ENCODE peak calls at places on chromosomes 2 and 18, in five cellular contexts. R is astrocyte of the cerebellum, D is pancreas, X is AG04450, Y is cardiac fibroblast. L is an unnamed sample.

GRCh38 chr2:136126021-136126420 is 8.1 kb upstream of the CXCR4 start:
- DNase-seq in X (no peak), R (no peak), D (no peak), Y (no peak), L (no peak)

GRCh38 chr2:21772624-21773023 is 648.9 kb downstream of the TDRD15 start:
- DNase-seq in R (peak; percentile 15), Y (peak; percentile 2), D (no peak), X (peak; percentile 78), L (no peak)

GRCh38 chr2:71455741-71456569 is 2.6 kb downstream of the DYSF start:
- DNase-seq in R (no peak), D (no peak), X (no peak), Y (no peak), L (no peak)

GRCh38 chr18:11741505-11742145 is 52.6 kb downstream of the GNAL start:
- DNase-seq in D (no peak), Y (no peak), R (no peak), X (no peak), L (no peak)

GRCh38 chr2:45014016-45014702 is 4.9 kb upstream of the SIX2 start:
- DNase-seq in Y (peak; percentile 80), D (peak; percentile 48), R (no peak), X (no peak), L (no peak)

GRCh38 chr2:173076557-173077345 is 1.1 kb downstream of the MAP3K20 start:
- DNase-seq in Y (peak; percentile 55), R (peak; percentile 23), D (no peak), X (no peak), L (no peak)

GRCh38 chr18:12056034-12056883 is 37.4 kb upstream of the ANKRD62 start:
- DNase-seq in R (no peak), D (no peak), Y (no peak), X (no peak), L (no peak)

GRCh38 chr2:108605947-108606346 is 71.7 kb downstream of the LIMS1 start:
- DNase-seq in R (no peak), X (no peak), D (no peak), Y (no peak), L (no peak)

GRCh38 chr18:38525039-38525438 is 959.4 kb upstream of the CELF4 start:
- DNase-seq in R (no peak), Y (no peak), D (no peak), X (no peak), L (no peak)

GRCh38 chr18:48488388-48488850 is 50.4 kb upstream of the CTIF start:
- DNase-seq in Y (peak; percentile 97), D (peak; percentile 75), X (peak; percentile 86), R (peak; percentile 84), L (peak; percentile 66)

GRCh38 chr2:15965564-15966019 is 25.2 kb downstream of the MYCN start:
- DNase-seq in Y (no peak), D (no peak), R (no peak), X (no peak), L (no peak)

GRCh38 chr2:186611526-186611925 is 21.7 kb downstream of the ITGAV start:
- DNase-seq in D (no peak), Y (no peak), X (no peak), R (no peak), L (peak; percentile 80)

GRCh38 chr2:56009758-56010534 is 86.4 kb upstream of the EFEMP1 start:
- DNase-seq in Y (peak; percentile 82), R (peak; percentile 50), D (no peak), X (no peak), L (no peak)

GRCh38 chr2:42977236-42978174 is 185.1 kb upstream of the HAAO start:
- DNase-seq in X (no peak), D (no peak), Y (no peak), R (no peak), L (no peak)

GRCh38 chr2:194686569-194686968 is 970.5 kb upstream of the SLC39A10 start:
- DNase-seq in D (no peak), Y (no peak), X (no peak), R (no peak), L (no peak)

GRCh38 chr18:57048351-57048750 is 98.5 kb upstream of the BOD1L2 start:
- DNase-seq in D (no peak), X (no peak), R (no peak), Y (no peak), L (no peak)

GRCh38 chr2:135798762-135799161 is 38.2 kb downstream of the LCT start:
- DNase-seq in D (no peak), X (no peak), Y (no peak), R (no peak), L (no peak)

GRCh38 chr2:234178309-234179030 is 128.0 kb downstream of the SPP2 start:
- DNase-seq in R (peak; percentile 35), D (no peak), X (no peak), Y (peak; percentile 42), L (no peak)

GRCh38 chr2:112985090-112985489 is 7.3 kb downstream of the IL36G start:
- DNase-seq in X (no peak), D (no peak), R (no peak), Y (no peak), L (no peak)

GRCh38 chr2:2850218-2850850 is 519.3 kb upstream of the MYT1L start:
- DNase-seq in X (no peak), R (no peak), D (no peak), Y (no peak), L (no peak)

GRCh38 chr2:126704434-126705165 is 48.6 kb downstream of the GYPC start:
- DNase-seq in R (peak; percentile 45), D (peak; percentile 39), Y (peak; percentile 55), X (peak; percentile 27), L (no peak)

GRCh38 chr2:235270951-235271350 is 222.9 kb upstream of the AGAP1 start:
- DNase-seq in D (no peak), X (no peak), R (peak; percentile 94), Y (peak; percentile 38), L (no peak)

GRCh38 chr2:2164326-2164917 is 166.7 kb downstream of the MYT1L start:
- DNase-seq in Y (no peak), X (no peak), D (no peak), R (no peak), L (no peak)

GRCh38 chr2:75606851-75607798 is 39.5 kb upstream of the MRPL19 start:
- DNase-seq in R (peak; percentile 87), D (no peak), Y (peak; percentile 22), X (no peak), L (peak; percentile 61)

GRCh38 chr2:110157153-110157793 is 41.7 kb upstream of the MALL start:
- DNase-seq in X (peak; percentile 23), Y (peak; percentile 86), D (peak; percentile 5), R (peak; percentile 72), L (peak; percentile 16)

GRCh38 chr2:88187038-88187676 is 17.0 kb downstream of the THNSL2 start:
- DNase-seq in X (no peak), Y (peak; percentile 44), R (peak; percentile 16), D (peak; percentile 31), L (no peak)

GRCh38 chr2:156125018-156125417 is 207.5 kb downstream of the NR4A2 start:
- DNase-seq in X (no peak), Y (no peak), R (no peak), D (no peak), L (no peak)

GRCh38 chr2:106144621-106145331 is 49.3 kb downstream of the UXS1 start:
- DNase-seq in R (no peak), X (no peak), D (no peak), Y (no peak), L (no peak)

GRCh38 chr2:235129856-235130255 is 178.0 kb downstream of the SH3BP4 start:
- DNase-seq in R (no peak), D (no peak), X (no peak), Y (peak; percentile 18), L (no peak)

GRCh38 chr2:31033032-31033431 is 105.2 kb downstream of the GALNT14 start:
- DNase-seq in Y (no peak), X (no peak), D (no peak), R (no peak), L (no peak)
- TF ChIP-seq CTCF in Y (no peak), X (no peak), D (no peak), R (no peak), L (peak; percentile 33)

DNA sequence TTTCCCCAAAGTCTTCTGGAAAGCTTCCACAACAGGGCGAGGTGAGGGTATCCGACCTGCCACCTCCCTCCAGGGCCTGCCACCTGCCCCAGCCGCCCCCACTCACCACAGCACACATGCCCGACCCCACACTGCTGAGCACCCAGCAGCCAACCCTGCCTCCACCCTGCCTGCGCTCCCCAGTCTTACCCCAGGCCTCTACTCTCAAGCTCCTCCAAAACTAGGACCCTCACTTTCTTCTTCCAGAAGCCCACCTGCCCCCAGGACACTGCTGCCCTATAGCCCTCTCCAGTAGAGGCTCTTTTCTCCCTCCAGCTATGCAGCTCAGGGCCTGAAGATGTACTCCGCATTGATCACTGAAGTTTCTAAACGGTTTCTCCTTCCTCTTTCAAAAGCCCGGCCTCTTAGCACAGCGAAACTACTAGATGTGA is 128.9 kb upstream of the SLC1A4 start:
- DNase-seq in Y (no peak), D (no peak), R (no peak), X (no peak), L (no peak)
- H3K4me3 ChIP-seq in Y (no peak overlapping the region), D (no peak overlapping the region), R (no peak overlapping the region), X (no peak overlapping the region), L (no peak overlapping the region)

GRCh38 chr2:224165901-224166319 is 126.8 kb upstream of the SERPINE2 start:
- DNase-seq in X (no peak), D (no peak), Y (no peak), R (no peak), L (no peak)
- TF ChIP-seq CTCF in X (no peak), D (no peak), Y (no peak), R (no peak), L (no peak)

GRCh38 chr2:233079953-233080835 is 20.1 kb downstream of the INPP5D start:
- DNase-seq in Y (no peak), X (no peak), D (no peak), R (no peak), L (no peak)
- H3K4me3 ChIP-seq in Y (no peak overlapping the region), X (no peak overlapping the region), D (no peak overlapping the region), R (no peak overlapping the region), L (no peak overlapping the region)

DNA sequence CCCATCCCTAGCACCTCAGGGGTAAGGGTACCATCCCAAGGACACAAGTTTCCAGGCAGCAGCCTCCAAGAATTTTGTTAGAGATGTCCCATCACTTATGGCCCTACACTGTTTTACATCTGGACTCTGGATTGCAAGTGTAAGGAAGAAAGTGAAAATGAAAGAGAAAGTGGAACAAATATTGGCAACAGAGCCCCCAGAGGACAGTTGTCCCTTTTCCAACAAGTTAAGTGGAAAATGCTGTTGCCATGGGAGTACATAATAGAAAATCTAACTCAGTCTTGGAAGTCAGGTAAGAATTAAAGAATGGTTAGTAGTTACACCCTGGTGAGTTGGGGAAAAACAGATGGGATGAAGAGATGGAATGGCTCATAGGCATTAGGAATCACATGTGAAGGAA is 50.6 kb downstream of the TTC21B start:
- DNase-seq in X (no peak), R (peak; percentile 31), Y (peak; percentile 29), D (no peak), L (no peak)
- TF ChIP-seq CTCF in X (no peak), R (peak; percentile 3), Y (no peak), D (no peak), L (peak; percentile 19)

DNA sequence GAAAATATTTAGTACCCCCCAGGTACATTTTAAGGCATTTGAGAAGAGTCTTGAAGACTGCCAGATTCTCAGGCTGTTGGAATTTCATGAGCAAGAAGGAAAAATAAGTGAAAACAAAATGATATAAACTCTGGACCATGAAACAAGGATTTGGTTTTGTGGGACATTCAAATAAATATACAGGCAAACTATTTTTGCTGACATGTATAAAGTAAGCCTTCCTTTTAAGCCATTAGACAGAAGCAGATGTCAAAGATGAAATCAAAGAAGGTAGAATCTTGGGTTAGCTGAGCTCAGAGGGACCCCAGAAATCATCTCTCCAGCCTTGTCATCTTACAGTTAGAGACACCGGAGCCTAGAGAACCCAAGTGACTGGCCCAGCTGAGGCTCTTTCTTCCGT is 51.3 kb upstream of the ACSL3 start:
- DNase-seq in Y (no peak), X (no peak), D (no peak), R (no peak), L (no peak)
- H3K4me3 ChIP-seq in Y (no peak overlapping the region), X (no peak overlapping the region), D (no peak overlapping the region), R (no peak overlapping the region), L (no peak overlapping the region)

GRCh38 chr2:226798422-226799210 is 1.0 kb downstream of the IRS1 start:
- DNase-seq in R (no peak), Y (peak; percentile 63), X (no peak), D (peak; percentile 36), L (no peak)
- TF ChIP-seq CTCF in R (no peak), Y (no peak), X (peak; percentile 20), D (no peak), L (peak; percentile 24)